ENCODE peak calls at places on chromosomes 16 and 17, in six cellular contexts. U, D, O, G, I and H are unnamed samples.

GRCh38 chr16:72924918-72925630 is 122.9 kb downstream of the ZFHX3 start:
- DNase-seq in I (no peak), O (no peak), U (no peak), D (no peak), G (no peak), H (no peak)

GRCh38 chr17:17156511-17156910 is 49.6 kb downstream of the PLD6 start:
- DNase-seq in O (no peak), U (no peak), D (no peak), I (no peak), G (no peak), H (no peak)

GRCh38 chr17:31385428-31386285 is 5.8 kb upstream of the RAB11FIP4 start:
- DNase-seq in D (no peak), U (no peak), O (no peak), I (no peak), G (no peak), H (no peak)

GRCh38 chr16:82660078-82660645 is 33.4 kb downstream of the CDH13 start:
- DNase-seq in G (peak), O (no peak), I (no peak), D (no peak), U (no peak), H (no peak)

GRCh38 chr17:40478486-40478885 is 22.9 kb downstream of the TNS4 start:
- DNase-seq in G (no peak), U (no peak), D (no peak), I (no peak), O (no peak), H (no peak)

GRCh38 chr17:82225368-82226029 is 3.3 kb upstream of the SLC16A3 start:
- DNase-seq in D (no peak), I (no peak), O (no peak), U (no peak), G (peak), H (no peak)

GRCh38 chr16:11671676-11672075 is 3.4 kb downstream of the SNN start:
- DNase-seq in I (no peak), D (no peak), G (no peak), U (no peak), O (no peak), H (no peak)

GRCh38 chr16:76573281-76573680 is 296.1 kb downstream of the CNTNAP4 start:
- DNase-seq in O (no peak), I (no peak), D (no peak), U (no peak), G (no peak), H (no peak)

GRCh38 chr17:34716291-34716690 is 136.9 kb downstream of the TMEM132E start:
- DNase-seq in U (no peak), I (no peak), D (no peak), G (no peak), O (no peak), H (no peak)

GRCh38 chr16:84648595-84649510 is 542 bp downstream of the KLHL36 start:
- DNase-seq in O (peak), U (no peak), I (peak), D (peak), G (no peak), H (no peak)

GRCh38 chr17:18377437-18378204 is at the start of gene EVPLL:
- DNase-seq in G (no peak), O (peak), U (no peak), D (no peak), I (no peak), H (no peak)

GRCh38 chr17:63337579-63337978 is 108.5 kb downstream of the CYB561 start:
- DNase-seq in I (no peak), G (no peak), O (no peak), D (no peak), U (no peak), H (no peak)

GRCh38 chr16:30359871-30360170 is 4.7 kb upstream of the CD2BP2 start:
- DNase-seq in O (no peak), D (no peak), G (no peak), I (no peak), U (no peak), H (no peak)

GRCh38 chr17:72191901-72192300 is 71.1 kb downstream of the SOX9 start:
- DNase-seq in I (no peak), U (no peak), D (no peak), O (peak), G (peak), H (no peak)

GRCh38 chr17:15920758-15921239 is 24.1 kb upstream of the ADORA2B start:
- DNase-seq in I (no peak), G (no peak), O (no peak), U (peak), D (peak), H (no peak)

GRCh38 chr16:49788936-49789335 is 67.0 kb downstream of the ZNF423 start:
- DNase-seq in O (no peak), G (no peak), U (no peak), D (no peak), I (no peak), H (no peak)

GRCh38 chr16:56246051-56246817 is 54.9 kb downstream of the GNAO1 start:
- DNase-seq in I (no peak), U (peak), G (no peak), O (no peak), D (no peak), H (no peak)

GRCh38 chr17:21676281-21677111 is 15.8 kb upstream of the KCNJ18 start:
- DNase-seq in O (no peak), G (no peak), U (no peak), D (no peak), I (no peak), H (no peak)

GRCh38 chr16:17328971-17329370 is 141.8 kb downstream of the XYLT1 start:
- DNase-seq in O (no peak), U (peak), I (no peak), G (no peak), D (no peak), H (no peak)

GRCh38 chr17:69523252-69523861 is 108.9 kb downstream of the MAP2K6 start:
- DNase-seq in I (peak), O (no peak), U (peak), D (peak), G (peak), H (no peak)

GRCh38 chr16:21628196-21628726 is 24.1 kb downstream of the IGSF6 start:
- DNase-seq in U (no peak), D (no peak), O (no peak), I (no peak), G (no peak), H (no peak)

GRCh38 chr16:89256651-89257254 is 39.2 kb downstream of the ZNF778 start:
- DNase-seq in D (no peak), O (peak), G (no peak), I (no peak), U (peak), H (no peak)
- H3K4me3 ChIP-seq in D (no peak), O (peak), G (peak), I (no peak), U (peak), H (peak)

DNA sequence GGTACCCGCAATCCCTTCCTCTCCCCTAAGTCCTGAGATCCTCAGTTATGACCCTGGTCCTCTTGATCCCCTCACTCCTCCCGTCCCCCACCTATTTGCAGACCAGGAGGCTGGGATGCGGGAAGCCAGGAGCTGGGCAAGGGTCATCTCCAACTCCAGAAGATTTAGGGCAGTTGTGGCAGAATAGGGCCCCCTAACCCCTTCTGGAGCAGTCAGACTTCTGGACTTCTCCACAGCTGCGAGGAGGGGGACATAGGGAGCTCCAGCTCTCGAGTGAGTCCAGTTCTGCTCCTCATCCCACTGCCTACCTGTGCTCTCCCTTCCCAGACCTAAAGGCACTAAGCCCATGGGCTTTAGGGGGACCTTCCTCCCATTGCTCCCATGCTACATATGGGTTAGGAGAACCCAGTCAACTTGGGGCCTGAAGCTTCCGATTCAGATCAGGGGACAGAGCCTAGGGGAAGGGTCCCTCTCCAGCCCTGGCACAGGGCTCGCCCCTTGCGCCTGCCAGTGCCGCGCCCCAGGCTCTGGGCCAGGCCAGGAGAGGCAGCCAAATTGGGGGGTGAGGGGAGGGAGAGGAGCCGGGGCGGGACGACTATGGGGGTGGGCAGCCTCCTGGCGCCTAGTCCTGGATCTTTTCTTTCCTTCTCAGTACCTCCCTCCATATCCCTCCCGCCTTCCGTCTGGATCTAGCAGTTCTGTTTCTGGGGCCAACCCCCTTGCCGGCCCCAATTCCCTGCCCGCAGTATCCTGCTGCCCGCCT is 1.4 kb downstream of the WNK4 start:
- DNase-seq in U (no peak), D (no peak), O (no peak), I (no peak), G (no peak), H (no peak)
- H3K4me3 ChIP-seq in U (peak), D (peak), O (no peak), I (no peak), G (no peak), H (no peak)

DNA sequence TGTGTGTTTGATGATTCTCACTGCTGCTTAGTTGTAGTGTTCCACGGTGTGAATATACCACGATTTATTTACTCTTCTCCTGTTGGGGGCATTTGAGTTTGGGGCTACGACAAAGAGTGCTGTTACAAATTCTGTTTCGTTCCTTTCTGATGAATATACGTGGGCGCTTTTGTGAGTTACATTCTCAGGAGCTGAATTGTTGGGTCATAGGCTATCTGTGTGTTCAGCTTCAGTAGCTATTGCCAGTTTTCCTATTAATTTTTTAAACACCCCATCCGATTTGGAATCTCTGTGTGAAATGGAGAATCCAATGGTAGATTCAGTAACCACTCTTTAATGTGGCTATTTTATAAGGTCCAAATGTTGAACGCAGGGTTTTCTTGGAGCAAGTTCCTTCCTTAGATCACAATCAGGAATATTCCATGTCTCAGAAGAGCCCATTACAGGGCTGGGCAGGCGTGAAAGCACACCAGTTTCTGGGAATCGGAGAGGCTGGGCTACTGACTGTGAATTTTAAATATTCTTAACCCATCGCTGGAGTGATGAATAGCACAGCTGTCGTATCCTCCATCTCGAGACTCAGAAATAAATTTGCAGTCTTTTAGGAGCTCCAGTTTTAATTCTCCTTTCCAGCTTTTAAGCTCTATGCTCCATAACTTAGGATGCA is 115.9 kb downstream of the PITPNC1 start:
- DNase-seq in O (no peak), I (no peak), G (no peak), U (no peak), D (no peak), H (no peak)
- H3K4me3 ChIP-seq in O (peak), I (no peak), G (peak), U (no peak), D (no peak), H (no peak)

DNA sequence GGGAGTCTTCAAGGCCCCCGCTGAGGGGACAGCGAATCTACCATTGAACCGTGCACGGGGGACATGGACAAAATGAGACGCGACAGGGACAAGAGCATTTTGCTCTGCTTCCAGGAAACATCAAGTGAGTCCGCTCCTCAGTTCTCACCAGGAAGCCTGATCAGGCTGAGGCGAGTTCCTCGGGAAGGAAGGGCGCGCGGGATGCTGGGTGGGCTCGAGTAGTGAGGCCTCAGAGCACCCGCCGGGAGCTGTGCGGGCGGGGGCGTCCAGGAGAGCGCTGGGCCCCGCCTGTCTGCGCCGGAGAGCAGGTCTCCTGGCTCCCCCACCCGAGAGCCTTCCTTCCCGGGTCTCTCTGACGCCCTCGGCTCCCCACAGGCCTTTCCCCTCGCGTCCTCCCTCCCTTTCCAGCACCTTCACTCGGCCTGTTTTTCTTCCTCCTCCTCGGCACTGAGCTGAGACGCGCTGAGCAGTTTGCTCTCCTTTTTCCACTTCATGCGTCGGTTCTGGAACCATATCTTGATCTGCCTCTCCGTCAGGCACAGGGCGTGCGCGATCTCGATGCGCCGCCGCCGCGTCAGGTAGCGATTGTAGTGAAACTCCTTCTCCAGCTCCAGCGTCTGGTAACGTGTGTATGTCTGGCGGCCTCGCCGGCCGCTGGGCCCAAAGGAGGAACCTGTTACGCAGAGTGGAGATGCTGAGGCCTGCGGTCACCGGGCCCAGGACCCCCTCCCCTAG is 2.6 kb upstream of the HOXB5 start:
- DNase-seq in O (no peak), D (no peak), G (no peak), U (no peak), I (no peak), H (no peak)
- H3K4me3 ChIP-seq in O (peak), D (no peak), G (peak), U (no peak), I (no peak), H (no peak)

DNA sequence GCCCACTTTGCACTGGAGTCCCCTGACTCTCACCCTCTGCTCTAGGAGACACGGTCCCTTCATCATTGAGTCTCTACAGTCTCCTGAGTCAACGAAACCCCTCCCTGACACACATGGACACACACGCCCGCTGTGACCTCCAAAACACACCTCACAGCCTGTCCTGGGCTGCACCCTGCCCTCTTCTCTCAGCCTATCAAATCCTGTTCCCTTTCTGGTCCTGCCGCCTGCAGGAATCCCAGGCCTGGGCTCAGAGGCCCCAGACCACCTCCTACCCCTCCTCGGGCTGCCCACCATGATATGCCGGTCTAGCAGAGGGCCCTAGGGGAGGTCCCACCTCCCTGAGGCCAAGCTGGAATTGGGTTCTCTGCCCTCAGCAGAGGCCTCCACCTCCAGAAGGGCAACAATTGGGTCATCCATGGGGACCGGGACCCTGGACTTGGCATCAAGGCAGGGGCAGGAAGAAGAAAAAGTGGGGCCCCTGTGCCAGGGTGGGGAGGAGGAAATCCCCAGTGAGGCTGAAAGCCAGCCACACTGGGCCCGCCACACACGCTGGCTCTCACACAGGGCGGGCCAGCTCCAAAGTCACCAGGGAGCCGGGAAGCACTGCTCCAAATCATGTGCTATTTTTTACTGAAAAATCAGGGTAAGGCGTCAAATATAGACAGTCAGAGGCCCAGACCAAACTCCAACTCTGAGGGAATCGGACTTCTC is 3.4 kb downstream of the PPP1R9B start:
- DNase-seq in D (no peak), O (no peak), U (no peak), G (no peak), I (no peak), H (no peak)
- H3K4me3 ChIP-seq in D (peak), O (peak), U (peak), G (peak), I (peak), H (peak)

GRCh38 chr17:80260791-80261158 is at the start of gene RNF213:
- DNase-seq in D (peak), U (no peak), I (peak), O (peak), G (no peak), H (no peak)

GRCh38 chr17:80261159-80261894 is 675 bp downstream of the RNF213 start:
- DNase-seq in I (peak), U (peak), G (peak), O (peak), D (peak), H (no peak)

GRCh38 chr17:80262291-80262690 is 1.6 kb downstream of the RNF213 start:
- DNase-seq in U (no peak), O (no peak), I (peak), G (no peak), D (peak), H (no peak)

GRCh38 chr17:80262775-80263244 is 2.2 kb downstream of the RNF213 start:
- DNase-seq in I (no peak), U (no peak), O (no peak), G (no peak), D (peak), H (no peak)

GRCh38 chr17:80261895-80262279 is 1.2 kb downstream of the RNF213 start:
- DNase-seq in O (no peak), I (no peak), G (no peak), D (no peak), U (no peak), H (no peak)
- H3K4me3 ChIP-seq in O (peak), I (peak), G (peak), D (peak), U (peak), H (peak)

DNA sequence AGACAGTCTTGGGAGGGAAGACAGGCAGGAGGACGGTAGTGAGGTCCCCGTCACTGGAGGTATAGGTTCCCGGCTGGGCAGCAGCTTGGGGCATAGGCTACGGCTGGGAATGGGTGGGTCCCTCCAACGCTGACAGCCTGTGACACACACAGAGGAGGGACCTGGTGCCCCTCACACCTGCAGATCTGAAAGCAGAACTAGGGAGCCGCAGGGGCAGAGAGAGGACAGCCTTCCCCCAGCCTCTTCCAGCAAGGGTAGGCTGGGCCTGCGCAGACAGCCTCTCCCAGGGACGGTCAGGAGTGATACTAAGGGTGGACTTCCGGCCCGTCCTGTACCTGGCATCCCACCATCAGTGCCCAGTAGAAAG is 2.0 kb downstream of the P2RX1 start:
- DNase-seq in D (no peak), U (no peak), O (no peak), G (no peak), I (peak), H (no peak)
- H3K4me3 ChIP-seq in D (peak), U (no peak), O (no peak), G (no peak), I (peak), H (no peak)

GRCh38 chr16:66923866-66924265 is 1.5 kb downstream of the RRAD start:
- DNase-seq in G (no peak), O (no peak), D (no peak), U (no peak), I (no peak), H (no peak)
- H3K4me3 ChIP-seq in G (peak), O (peak), D (no peak), U (no peak), I (no peak), H (peak)

GRCh38 chr17:7883781-7884386 is 4.7 kb upstream of the CHD3 start:
- DNase-seq in O (no peak), D (peak), U (no peak), I (peak), G (no peak), H (no peak)
- H3K4me3 ChIP-seq in O (peak), D (peak), U (peak), I (peak), G (no peak), H (peak)